ENCODE peak calls at places on chromosomes 11 and 22, in four cellular contexts. N, D, R and H are unnamed samples.

GRCh38 chr11:126357055-126357962 is 1.8 kb downstream of the ST3GAL4 start:
- DNase-seq in N (no peak), R (no peak), D (no peak), H (no peak)

GRCh38 chr22:49305966-49306631 is 521.6 kb downstream of the BRD1 start:
- DNase-seq in D (no peak), N (no peak), R (no peak), H (no peak)

GRCh38 chr11:120302001-120302805 is 22.9 kb upstream of the TLCD5 start:
- DNase-seq in N (no peak), R (peak), D (peak), H (no peak)

GRCh38 chr11:101862410-101863233 is 52.2 kb upstream of the CEP126 start:
- DNase-seq in N (peak), D (peak), R (no peak), H (peak)

GRCh38 chr11:76313913-76314740 is 66.8 kb downstream of the THAP12 start:
- DNase-seq in N (no peak), D (no peak), R (peak), H (no peak)

GRCh38 chr11:66904561-66904960 is 47.7 kb downstream of the LRFN4 start:
- DNase-seq in R (no peak), N (no peak), D (no peak), H (no peak)

GRCh38 chr11:6259638-6260019 is at the start of gene CCKBR:
- DNase-seq in N (no peak), D (no peak), R (peak), H (no peak)

GRCh38 chr11:70206977-70207376 is 3.9 kb downstream of the FADD start:
- DNase-seq in N (no peak), R (no peak), D (no peak), H (no peak)

GRCh38 chr11:64592656-64593055 is 1.6 kb downstream of the SLC22A12 start:
- DNase-seq in D (no peak), R (peak), N (no peak), H (no peak)

GRCh38 chr11:108025387-108026080 is 16.8 kb downstream of the CUL5 start:
- DNase-seq in R (no peak), D (no peak), N (no peak), H (no peak)

GRCh38 chr11:108032800-108033199 is 24.1 kb downstream of the CUL5 start:
- DNase-seq in N (no peak), D (no peak), R (no peak), H (no peak)

DNA sequence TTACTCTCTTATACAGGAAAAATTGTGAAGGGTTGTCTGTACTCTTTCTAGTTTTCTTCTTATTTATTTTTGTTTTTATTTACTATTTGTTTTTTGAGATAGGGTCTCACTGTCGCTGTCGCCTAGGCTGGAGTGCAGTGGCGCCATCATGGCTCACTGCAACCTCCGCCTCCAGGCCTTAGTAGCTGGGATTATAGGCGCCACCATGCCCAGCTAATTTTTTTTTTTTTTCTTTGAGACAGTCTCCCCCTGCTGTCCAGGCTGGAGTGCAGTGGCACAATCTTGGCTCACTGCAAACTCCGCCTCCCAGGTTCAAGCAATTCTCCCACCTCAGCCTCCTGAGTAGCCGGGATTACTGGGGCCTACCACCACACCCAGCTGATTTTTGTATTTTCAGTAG is 18.4 kb downstream of the CUL5 start:
- DNase-seq in N (no peak), R (no peak), D (no peak), H (no peak)
- TF ChIP-seq CTCF in N (no peak), R (no peak), D (peak), H (peak)

GRCh38 chr11:11635456-11635855 is 13.7 kb upstream of the GALNT18 start:
- DNase-seq in D (no peak), R (no peak), N (no peak), H (no peak)
- TF ChIP-seq CTCF in D (no peak), R (no peak), N (no peak), H (peak)

GRCh38 chr11:14422052-14422813 is 63.2 kb upstream of the RRAS2 start:
- DNase-seq in R (peak), D (peak), N (peak), H (peak)

GRCh38 chr11:14420223-14420622 is 61.2 kb upstream of the RRAS2 start:
- DNase-seq in D (no peak), N (no peak), R (no peak), H (no peak)

GRCh38 chr11:14417975-14418374 is 59.0 kb upstream of the RRAS2 start:
- DNase-seq in N (peak), R (no peak), D (no peak), H (peak)

GRCh38 chr11:14417186-14417585 is 58.2 kb upstream of the RRAS2 start:
- DNase-seq in R (no peak), D (no peak), N (peak), H (no peak)

GRCh38 chr11:14418801-14419417 is 59.9 kb upstream of the RRAS2 start:
- DNase-seq in N (peak), D (peak), R (no peak), H (no peak)
- TF ChIP-seq CTCF in N (peak), D (no peak), R (peak), H (peak)

DNA sequence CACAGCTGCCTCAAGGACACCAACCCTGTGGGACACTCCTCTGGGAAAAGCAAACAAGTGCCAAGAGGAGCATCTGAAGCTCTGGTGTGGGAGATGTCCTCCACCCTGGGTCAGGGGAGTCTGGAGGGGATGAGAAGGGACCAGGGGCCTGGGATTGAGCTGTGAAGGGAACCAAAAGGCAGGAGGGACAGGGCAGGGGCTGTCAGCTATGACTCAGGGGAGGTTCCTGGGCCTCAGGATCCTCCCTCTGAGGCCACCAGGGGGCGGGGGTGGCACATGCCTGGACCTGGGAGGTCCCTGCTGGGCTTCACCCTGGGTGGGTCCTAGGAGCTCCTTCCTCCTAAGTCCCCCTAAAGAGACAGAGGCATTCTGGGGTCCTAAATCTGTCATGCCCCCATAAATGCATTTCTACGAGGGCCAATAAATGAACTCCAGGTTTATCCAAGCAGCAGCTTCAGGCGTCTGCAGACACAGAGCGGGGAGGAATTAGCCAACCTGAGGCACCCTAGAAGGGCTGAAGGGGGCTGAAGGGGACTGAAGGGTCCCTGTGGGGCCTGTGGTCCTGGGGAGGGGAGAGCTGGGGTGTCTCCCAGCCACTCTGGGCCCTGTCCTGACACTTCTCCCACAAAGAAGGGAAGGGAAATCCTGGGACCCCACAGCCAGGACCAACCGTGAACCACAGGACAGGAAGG is 31.9 kb upstream of the IGLL5 start:
- DNase-seq in N (peak), R (no peak), D (peak), H (no peak)
- TF ChIP-seq CTCF in N (peak), R (no peak), D (no peak), H (peak)

GRCh38 chr11:59401262-59401552 is 25.0 kb downstream of the OR5A2 start:
- DNase-seq in N (no peak), D (no peak), R (no peak), H (no peak)
- TF ChIP-seq CTCF in N (no peak), D (no peak), R (no peak), H (peak)

DNA sequence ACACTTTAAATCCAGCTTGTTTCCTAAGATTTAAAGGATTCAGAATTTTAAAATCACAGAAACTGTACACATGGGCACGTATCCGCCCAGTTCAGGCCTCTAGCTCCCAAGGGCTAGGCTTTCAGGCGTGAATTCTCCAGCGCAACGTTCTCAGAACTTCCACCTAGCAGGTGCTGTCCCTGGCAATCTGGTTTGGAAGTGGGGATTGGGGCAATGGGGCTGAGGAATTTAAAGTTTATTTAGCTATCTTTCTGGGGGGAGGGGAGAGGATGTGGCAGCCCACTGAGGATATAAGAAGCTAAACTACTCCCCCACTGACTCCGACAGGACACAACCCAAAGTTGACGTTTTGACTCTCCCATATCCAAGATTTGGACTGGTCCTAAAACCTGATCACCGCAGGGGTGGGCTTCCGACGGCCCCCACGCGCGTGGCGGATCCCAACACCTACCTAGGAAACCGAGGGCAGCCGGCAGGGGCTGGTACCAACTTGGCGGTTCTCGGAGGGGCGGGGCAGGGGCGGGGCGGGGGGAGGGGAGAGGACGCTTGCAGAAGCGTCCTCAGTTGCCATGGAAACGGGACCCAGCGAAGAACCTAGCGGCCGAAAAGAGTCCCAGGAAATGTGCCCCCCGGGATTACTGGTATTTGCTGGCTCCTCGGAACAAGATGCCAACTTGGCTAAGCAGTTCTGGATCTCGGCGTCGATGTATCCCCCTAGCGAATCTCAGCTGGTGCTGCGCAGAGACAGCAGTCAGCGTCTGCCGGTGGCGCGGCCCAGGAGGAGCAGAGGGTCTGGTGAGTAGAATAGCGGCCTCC is at the start of gene HOATZ:
- DNase-seq in N (no peak), R (no peak), D (no peak), H (no peak)
- TF ChIP-seq CTCF in N (no peak), R (no peak), D (no peak), H (no peak)

GRCh38 chr11:396948-397548 is 3.0 kb downstream of the PKP3 start:
- DNase-seq in D (no peak), R (peak), N (peak), H (peak)
- TF ChIP-seq CTCF in D (no peak), R (peak), N (peak), H (peak)

GRCh38 chr11:124934862-124935547 is 842 bp downstream of the HEPACAM start:
- DNase-seq in N (peak), D (no peak), R (no peak), H (peak)
- TF ChIP-seq CTCF in N (peak), D (no peak), R (no peak), H (peak)

DNA sequence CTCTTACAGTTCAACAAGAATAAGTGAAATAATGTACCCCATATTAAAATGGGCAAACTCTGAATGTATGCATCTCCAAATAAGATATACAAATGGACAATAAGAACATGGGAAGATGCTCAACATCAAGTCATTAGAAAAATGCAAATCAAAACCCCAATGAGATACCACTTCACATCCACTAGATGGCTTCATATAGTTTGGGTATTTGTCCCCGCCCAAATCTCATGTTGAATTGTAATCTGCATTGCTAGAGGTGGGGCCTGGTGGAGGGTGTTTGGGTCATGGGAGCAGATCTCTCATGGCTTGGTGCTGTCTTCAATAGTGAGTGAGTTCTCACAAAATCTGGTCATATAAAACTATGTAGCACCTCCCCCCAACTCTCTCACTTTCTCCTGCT is 5.7 kb downstream of the MPZL2 start:
- DNase-seq in N (peak), D (no peak), R (no peak), H (no peak)
- TF ChIP-seq CTCF in N (peak), D (no peak), R (no peak), H (peak)